ENCODE peak calls at places on chromosome 3, in nine cellular contexts. F is cardiac muscle cell; H is IMR-90; E is sigmoid colon; A is colonic mucosa; Y is A549; D is BE2C; O is CD8-positive, alpha-beta T cell; L is pancreas. Z is an unnamed sample.

GRCh38 chr3:174355505-174355904 is 503.6 kb upstream of the NAALADL2 start:
- DNase-seq in E (no peak), D (no peak), O (no peak), F (no peak), L (no peak), H (peak; percentile 28), A (no peak), Y (peak; percentile 29), Z (no peak)

GRCh38 chr3:36707623-36708409 is 56.5 kb downstream of the DCLK3 start:
- DNase-seq in D (peak; percentile 6), E (no peak), O (no peak), F (no peak), L (no peak), H (peak; percentile 65), A (no peak), Y (peak; percentile 90), Z (no peak)

GRCh38 chr3:120349819-120350125 is 618 bp upstream of the LRRC58 start:
- DNase-seq in Y (no peak), E (no peak), H (no peak), F (no peak), D (no peak), O (no peak), L (no peak), A (no peak), Z (no peak)

GRCh38 chr3:169923189-169923588 is 11.8 kb downstream of the SAMD7 start:
- DNase-seq in Y (no peak), O (no peak), D (peak; percentile 92), L (peak; percentile 91), H (no peak), A (peak; percentile 89), E (no peak), F (no peak), Z (no peak)

GRCh38 chr3:21013566-21013965 is 737.4 kb downstream of the ZNF385D start:
- DNase-seq in E (no peak), D (no peak), Y (no peak), L (no peak), A (no peak), H (no peak), F (no peak), O (no peak), Z (no peak)

GRCh38 chr3:131020122-131020693 is 6.4 kb downstream of the ASTE1 start:
- DNase-seq in E (no peak), D (no peak), A (no peak), O (no peak), F (no peak), L (no peak), Y (no peak), H (no peak), Z (no peak)

GRCh38 chr3:127739347-127740135 is 66.8 kb downstream of the ABTB1 start:
- DNase-seq in E (no peak), H (peak; percentile 36), L (no peak), F (no peak), A (no peak), D (no peak), Y (no peak), O (no peak), Z (no peak)

GRCh38 chr3:196232154-196232881 is 16.0 kb downstream of the SLC51A start:
- DNase-seq in A (no peak), E (no peak), H (no peak), Y (no peak), D (no peak), L (no peak), F (no peak), O (no peak), Z (no peak)

GRCh38 chr3:186283651-186284445 is 78.2 kb downstream of the DGKG start:
- DNase-seq in O (no peak), D (no peak), A (no peak), F (no peak), L (no peak), H (peak; percentile 59), E (no peak), Y (no peak), Z (no peak)

GRCh38 chr3:45365060-45365459 is 23.3 kb upstream of the LARS2 start:
- DNase-seq in D (no peak), E (no peak), A (no peak), F (no peak), H (peak; percentile 61), L (no peak), Y (no peak), O (no peak), Z (no peak)

GRCh38 chr3:30282052-30282708 is 324.2 kb upstream of the TGFBR2 start:
- DNase-seq in F (no peak), D (no peak), A (no peak), O (no peak), L (no peak), E (no peak), H (peak; percentile 93), Y (peak; percentile 66), Z (no peak)

GRCh38 chr3:15636028-15636709 is 34.6 kb downstream of the BTD start:
- DNase-seq in D (no peak), F (no peak), O (no peak), L (no peak), A (no peak), Y (peak; percentile 78), H (peak; percentile 96), E (no peak), Z (no peak)

GRCh38 chr3:122984007-122984406 is 43.6 kb downstream of the SEMA5B start:
- DNase-seq in E (no peak), L (no peak), D (no peak), A (no peak), Y (no peak), H (no peak), F (no peak), O (no peak), Z (no peak)

GRCh38 chr3:95899494-95899893 is 914.9 kb upstream of the EPHA6 start:
- DNase-seq in Y (no peak), A (no peak), O (no peak), H (peak; percentile 78), E (no peak), L (no peak), D (no peak), F (no peak), Z (no peak)

GRCh38 chr3:163951397-163951987 is 1126.8 kb downstream of the SI start:
- DNase-seq in O (no peak), A (no peak), L (no peak), F (peak; percentile 15), Y (no peak), H (no peak), D (no peak), E (no peak), Z (no peak)

GRCh38 chr3:192812736-192813383 is 85.5 kb upstream of the FGF12 start:
- DNase-seq in D (peak; percentile 25), A (peak; percentile 44), E (no peak), F (peak; percentile 62), L (no peak), O (no peak), H (peak; percentile 70), Y (peak; percentile 61), Z (no peak)

GRCh38 chr3:24494616-24495333 is at the start of gene THRB:
- DNase-seq in O (no peak), A (peak; percentile 80), H (no peak), E (peak; percentile 87), D (peak; percentile 21), F (peak; percentile 75), L (peak; percentile 89), Y (peak; percentile 70), Z (peak; percentile 77)
- TF ChIP-seq CTCF in O (no peak), A (no peak), H (no peak), E (no peak), D (no peak), F (peak; percentile 29), L (no peak), Y (peak; percentile 22), Z (no peak)

GRCh38 chr3:83063457-83063856 is 1302.0 kb upstream of the GBE1 start:
- DNase-seq in D (no peak), F (no peak), H (no peak), O (no peak), L (no peak), A (no peak), E (no peak), Y (no peak), Z (no peak)
- H3K9me3 ChIP-seq in D (no peaks in the 10 kb centered on the region), F (no peaks in the 10 kb centered on the region), H (peaks cover 8% of the 10 kb centered on the region), O (no peaks in the 10 kb centered on the region), L (no peaks in the 10 kb centered on the region), A (peaks cover 4% of the 10 kb centered on the region), E (peaks cover 3% of the 10 kb centered on the region), Y (no peaks in the 10 kb centered on the region), Z (peaks cover 32% of the 10 kb centered on the region)

GRCh38 chr3:13047296-13048165 is 25.7 kb downstream of the IQSEC1 start:
- DNase-seq in D (no peak), L (peak; percentile 53), O (no peak), E (no peak), H (no peak), F (no peak), Y (no peak), A (no peak), Z (no peak)
- TF ChIP-seq CTCF in D (peak; percentile 35), L (no peak), O (no peak), E (no peak), H (no peak), F (peak; percentile 11), Y (no peak), A (no peak), Z (no peak)

GRCh38 chr3:183108470-183108869 is 9.2 kb upstream of the MCCC1 start:
- DNase-seq in O (no peak), E (no peak), L (no peak), F (no peak), A (no peak), H (no peak), D (no peak), Y (no peak), Z (no peak)

GRCh38 chr3:183108002-183108449 is 8.7 kb upstream of the MCCC1 start:
- DNase-seq in Y (peak; percentile 29), L (no peak), D (no peak), E (no peak), H (peak; percentile 44), A (no peak), F (no peak), O (no peak), Z (no peak)

DNA sequence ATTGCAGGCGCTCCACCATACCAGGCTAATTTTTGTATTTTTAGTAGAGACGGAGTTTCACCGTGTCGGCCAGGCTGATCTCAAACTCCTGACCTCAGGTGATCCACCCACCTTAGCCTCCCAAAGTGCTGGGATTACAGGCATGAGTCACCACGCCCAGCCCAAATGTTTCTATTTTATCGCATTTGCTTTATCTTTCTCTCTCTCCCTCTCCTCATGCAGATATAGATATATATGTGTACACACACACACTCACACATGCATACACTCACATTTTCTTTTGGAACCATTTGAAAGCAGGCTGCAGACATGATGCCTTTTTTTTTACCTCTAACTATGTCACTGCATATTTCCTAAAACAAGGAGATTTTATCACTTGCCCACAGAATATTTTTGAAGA is 7.3 kb upstream of the MCCC1 start:
- DNase-seq in H (no peak), A (no peak), Y (no peak), L (no peak), E (no peak), D (no peak), F (no peak), O (no peak), Z (no peak)
- H3K9me3 ChIP-seq in H (no peaks in the 10 kb centered on the region), A (no peaks in the 10 kb centered on the region), Y (no peaks in the 10 kb centered on the region), L (no peaks in the 10 kb centered on the region), E (no peaks in the 10 kb centered on the region), D (peaks cover 5% of the 10 kb centered on the region), F (no peaks in the 10 kb centered on the region), O (no peaks in the 10 kb centered on the region), Z (no peaks in the 10 kb centered on the region)

Z was measured in left lung.